ENCODE peak calls at places on chromosome 4, in six cellular contexts. One of them, this sample, is unnamed.

GRCh38 chr4:22733816-22734215 is 41.1 kb downstream of the GBA3 start:
- DNase-seq in NCI-H1092: no peak
- DNase-seq in AML-193: no peak
- DNase-seq in NAMALWA: no peak
- DNase-seq in stimulated activated CD8-positive, alpha-beta memory T cell treated with anti-CD3 and anti-CD28 coated beads, Interleukin-4, amount 100 ng/mL, for 48 hours: no peak
- DNase-seq in progenitor cell of endocrine pancreas: no peak
- DNase-seq in this sample: no peak

GRCh38 chr4:147336252-147336651 is 144.6 kb upstream of the EDNRA start:
- DNase-seq in NCI-H1092: no peak
- DNase-seq in AML-193: no peak
- DNase-seq in NAMALWA: no peak
- DNase-seq in stimulated activated CD8-positive, alpha-beta memory T cell treated with anti-CD3 and anti-CD28 coated beads, Interleukin-4, amount 100 ng/mL, for 48 hours: no peak
- DNase-seq in progenitor cell of endocrine pancreas: no peak
- DNase-seq in this sample: no peak

GRCh38 chr4:119656986-119657635 is 28.5 kb upstream of the PDE5A start:
- DNase-seq in NCI-H1092: no peak
- DNase-seq in AML-193: no peak
- DNase-seq in NAMALWA: no peak
- DNase-seq in stimulated activated CD8-positive, alpha-beta memory T cell treated with anti-CD3 and anti-CD28 coated beads, Interleukin-4, amount 100 ng/mL, for 48 hours: no peak
- DNase-seq in progenitor cell of endocrine pancreas: no peak
- DNase-seq in this sample: no peak

GRCh38 chr4:109873791-109874514 is 26.0 kb downstream of the LRIT3 start:
- DNase-seq in NCI-H1092: no peak
- DNase-seq in AML-193: no peak
- DNase-seq in NAMALWA: no peak
- DNase-seq in stimulated activated CD8-positive, alpha-beta memory T cell treated with anti-CD3 and anti-CD28 coated beads, Interleukin-4, amount 100 ng/mL, for 48 hours: no peak
- DNase-seq in progenitor cell of endocrine pancreas: no peak
- DNase-seq in this sample: no peak

GRCh38 chr4:168569066-168569908 is 72.4 kb downstream of the PALLD start:
- DNase-seq in NCI-H1092: no peak
- DNase-seq in AML-193: no peak
- DNase-seq in NAMALWA: no peak
- DNase-seq in stimulated activated CD8-positive, alpha-beta memory T cell treated with anti-CD3 and anti-CD28 coated beads, Interleukin-4, amount 100 ng/mL, for 48 hours: no peak
- DNase-seq in progenitor cell of endocrine pancreas: no peak
- DNase-seq in this sample: no peak

GRCh38 chr4:22129454-22130075 is 181.0 kb upstream of the KCNIP4 start:
- DNase-seq in NCI-H1092: no peak
- DNase-seq in AML-193: peak
- DNase-seq in NAMALWA: peak
- DNase-seq in stimulated activated CD8-positive, alpha-beta memory T cell treated with anti-CD3 and anti-CD28 coated beads, Interleukin-4, amount 100 ng/mL, for 48 hours: peak
- DNase-seq in progenitor cell of endocrine pancreas: no peak
- DNase-seq in this sample: no peak

GRCh38 chr4:67558493-67558892 is at the start of gene STAP1:
- DNase-seq in NCI-H1092: no peak
- DNase-seq in AML-193: peak
- DNase-seq in NAMALWA: peak
- DNase-seq in stimulated activated CD8-positive, alpha-beta memory T cell treated with anti-CD3 and anti-CD28 coated beads, Interleukin-4, amount 100 ng/mL, for 48 hours: no peak
- DNase-seq in progenitor cell of endocrine pancreas: no peak
- DNase-seq in this sample: peak

GRCh38 chr4:71468086-71468485 is 129.3 kb downstream of the SLC4A4 start:
- DNase-seq in NCI-H1092: no peak
- DNase-seq in AML-193: no peak
- DNase-seq in NAMALWA: no peak
- DNase-seq in stimulated activated CD8-positive, alpha-beta memory T cell treated with anti-CD3 and anti-CD28 coated beads, Interleukin-4, amount 100 ng/mL, for 48 hours: no peak
- DNase-seq in progenitor cell of endocrine pancreas: no peak
- DNase-seq in this sample: no peak

GRCh38 chr4:107666134-107666533 is 53.9 kb downstream of the PAPSS1 start:
- DNase-seq in NCI-H1092: no peak
- DNase-seq in AML-193: no peak
- DNase-seq in NAMALWA: peak
- DNase-seq in stimulated activated CD8-positive, alpha-beta memory T cell treated with anti-CD3 and anti-CD28 coated beads, Interleukin-4, amount 100 ng/mL, for 48 hours: no peak
- DNase-seq in progenitor cell of endocrine pancreas: no peak
- DNase-seq in this sample: no peak

GRCh38 chr4:147590249-147590920 is 26.8 kb upstream of the TMEM184C start:
- DNase-seq in NCI-H1092: peak
- DNase-seq in AML-193: peak
- DNase-seq in NAMALWA: peak
- DNase-seq in stimulated activated CD8-positive, alpha-beta memory T cell treated with anti-CD3 and anti-CD28 coated beads, Interleukin-4, amount 100 ng/mL, for 48 hours: peak
- DNase-seq in progenitor cell of endocrine pancreas: peak
- DNase-seq in this sample: no peak

GRCh38 chr4:151117371-151117962 is 18.0 kb downstream of the RPS3A start:
- DNase-seq in NCI-H1092: peak
- DNase-seq in AML-193: peak
- DNase-seq in NAMALWA: peak
- DNase-seq in stimulated activated CD8-positive, alpha-beta memory T cell treated with anti-CD3 and anti-CD28 coated beads, Interleukin-4, amount 100 ng/mL, for 48 hours: peak
- DNase-seq in progenitor cell of endocrine pancreas: peak
- DNase-seq in this sample: peak

GRCh38 chr4:13902141-13902540 is 274.6 kb upstream of the BOD1L1 start:
- DNase-seq in NCI-H1092: no peak
- DNase-seq in AML-193: no peak
- DNase-seq in NAMALWA: no peak
- DNase-seq in stimulated activated CD8-positive, alpha-beta memory T cell treated with anti-CD3 and anti-CD28 coated beads, Interleukin-4, amount 100 ng/mL, for 48 hours: no peak
- DNase-seq in progenitor cell of endocrine pancreas: no peak
- DNase-seq in this sample: no peak

GRCh38 chr4:7761720-7762119 is 177.9 kb downstream of the AFAP1 start:
- DNase-seq in NCI-H1092: no peak
- DNase-seq in AML-193: peak
- DNase-seq in NAMALWA: peak
- DNase-seq in stimulated activated CD8-positive, alpha-beta memory T cell treated with anti-CD3 and anti-CD28 coated beads, Interleukin-4, amount 100 ng/mL, for 48 hours: peak
- DNase-seq in progenitor cell of endocrine pancreas: peak
- DNase-seq in this sample: peak

GRCh38 chr4:70559216-70559830 is 32.7 kb upstream of the AMBN start:
- DNase-seq in NCI-H1092: peak
- DNase-seq in AML-193: peak
- DNase-seq in NAMALWA: peak
- DNase-seq in stimulated activated CD8-positive, alpha-beta memory T cell treated with anti-CD3 and anti-CD28 coated beads, Interleukin-4, amount 100 ng/mL, for 48 hours: peak
- DNase-seq in progenitor cell of endocrine pancreas: peak
- DNase-seq in this sample: peak

GRCh38 chr4:6387946-6388345 is 84.5 kb downstream of the PPP2R2C start:
- DNase-seq in NCI-H1092: no peak
- DNase-seq in AML-193: no peak
- DNase-seq in NAMALWA: no peak
- DNase-seq in stimulated activated CD8-positive, alpha-beta memory T cell treated with anti-CD3 and anti-CD28 coated beads, Interleukin-4, amount 100 ng/mL, for 48 hours: no peak
- DNase-seq in progenitor cell of endocrine pancreas: no peak
- DNase-seq in this sample: no peak

GRCh38 chr4:8319061-8319460 is 49.5 kb downstream of the HTRA3 start:
- DNase-seq in NCI-H1092: no peak
- DNase-seq in AML-193: no peak
- DNase-seq in NAMALWA: no peak
- DNase-seq in stimulated activated CD8-positive, alpha-beta memory T cell treated with anti-CD3 and anti-CD28 coated beads, Interleukin-4, amount 100 ng/mL, for 48 hours: peak
- DNase-seq in progenitor cell of endocrine pancreas: no peak
- DNase-seq in this sample: no peak

GRCh38 chr4:7083597-7084563 is 16.0 kb upstream of the GRPEL1 start:
- DNase-seq in NCI-H1092: no peak
- DNase-seq in AML-193: no peak
- DNase-seq in NAMALWA: no peak
- DNase-seq in stimulated activated CD8-positive, alpha-beta memory T cell treated with anti-CD3 and anti-CD28 coated beads, Interleukin-4, amount 100 ng/mL, for 48 hours: no peak
- DNase-seq in progenitor cell of endocrine pancreas: no peak
- DNase-seq in this sample: no peak

GRCh38 chr4:184461711-184462110 is 12.6 kb downstream of the IRF2 start:
- DNase-seq in NCI-H1092: no peak
- DNase-seq in AML-193: no peak
- DNase-seq in NAMALWA: no peak
- DNase-seq in stimulated activated CD8-positive, alpha-beta memory T cell treated with anti-CD3 and anti-CD28 coated beads, Interleukin-4, amount 100 ng/mL, for 48 hours: no peak
- DNase-seq in progenitor cell of endocrine pancreas: no peak
- DNase-seq in this sample: no peak

GRCh38 chr4:56077676-56078075 is 128.9 kb downstream of the CEP135 start:
- DNase-seq in NCI-H1092: no peak
- DNase-seq in AML-193: no peak
- DNase-seq in NAMALWA: no peak
- DNase-seq in stimulated activated CD8-positive, alpha-beta memory T cell treated with anti-CD3 and anti-CD28 coated beads, Interleukin-4, amount 100 ng/mL, for 48 hours: no peak
- DNase-seq in progenitor cell of endocrine pancreas: no peak
- DNase-seq in this sample: no peak

This sample was measured in HL-60.